ENCODE peak calls at places on chromosomes 16 and 17, in six cellular contexts. E is NB4, W is thoracic aorta, O is PC-9, K is BE2C, D is transverse colon. Y is an unnamed sample.
A peak's percentile ranks its signal among the peaks of the same experiment; 100 is the strongest.

GRCh38 chr17:19301274-19301946 is 61.1 kb downstream of the B9D1 start:
- DNase-seq in K (no peak), E (no peak), D (peak; percentile 78), W (no peak), O (no peak), Y (no peak)

GRCh38 chr16:19833581-19833980 is 51.1 kb downstream of the GPRC5B start:
- DNase-seq in K (no peak), W (no peak), E (no peak), D (no peak), O (no peak), Y (no peak)

GRCh38 chr17:5758651-5759050 is 174.3 kb upstream of the NLRP1 start:
- DNase-seq in E (peak; percentile 44), W (no peak), O (no peak), K (peak; percentile 7), D (no peak), Y (no peak)

GRCh38 chr17:80000955-80001354 is 34.7 kb downstream of the TBC1D16 start:
- DNase-seq in D (no peak), K (no peak), O (no peak), W (no peak), E (no peak), Y (no peak)

GRCh38 chr17:77795685-77796084 is 162.8 kb upstream of the TNRC6C start:
- DNase-seq in E (no peak), O (no peak), D (no peak), K (no peak), W (no peak), Y (no peak)

GRCh38 chr16:56623637-56624036 is 1.9 kb upstream of the MT1E start:
- DNase-seq in O (no peak), K (no peak), W (no peak), E (no peak), D (no peak), Y (no peak)

GRCh38 chr17:8785547-8786412 is 13.4 kb downstream of the MFSD6L start:
- DNase-seq in K (peak; percentile 66), E (peak; percentile 46), W (peak; percentile 23), O (peak; percentile 70), D (peak; percentile 79), Y (peak; percentile 8)

GRCh38 chr16:13923703-13924298 is 3.8 kb downstream of the ERCC4 start:
- DNase-seq in O (no peak), W (no peak), E (peak; percentile 70), K (no peak), D (no peak), Y (no peak)

GRCh38 chr17:44601574-44602372 is 44.5 kb downstream of the FZD2 start:
- DNase-seq in K (no peak), D (no peak), W (no peak), E (no peak), O (no peak), Y (no peak)

GRCh38 chr16:88613911-88614817 is 24.2 kb upstream of the IL17C start:
- DNase-seq in W (no peak), O (no peak), K (no peak), E (no peak), D (no peak), Y (no peak)

GRCh38 chr16:88610080-88610479 is 28.3 kb upstream of the IL17C start:
- DNase-seq in D (no peak), O (no peak), K (no peak), W (no peak), E (no peak), Y (no peak)

GRCh38 chr16:88608076-88608475 is 30.3 kb upstream of the IL17C start:
- DNase-seq in K (no peak), D (no peak), O (no peak), E (no peak), W (no peak), Y (no peak)

GRCh38 chr16:88613293-88613692 is 25.1 kb upstream of the IL17C start:
- DNase-seq in W (no peak), E (no peak), O (no peak), D (no peak), K (no peak), Y (no peak)

DNA sequence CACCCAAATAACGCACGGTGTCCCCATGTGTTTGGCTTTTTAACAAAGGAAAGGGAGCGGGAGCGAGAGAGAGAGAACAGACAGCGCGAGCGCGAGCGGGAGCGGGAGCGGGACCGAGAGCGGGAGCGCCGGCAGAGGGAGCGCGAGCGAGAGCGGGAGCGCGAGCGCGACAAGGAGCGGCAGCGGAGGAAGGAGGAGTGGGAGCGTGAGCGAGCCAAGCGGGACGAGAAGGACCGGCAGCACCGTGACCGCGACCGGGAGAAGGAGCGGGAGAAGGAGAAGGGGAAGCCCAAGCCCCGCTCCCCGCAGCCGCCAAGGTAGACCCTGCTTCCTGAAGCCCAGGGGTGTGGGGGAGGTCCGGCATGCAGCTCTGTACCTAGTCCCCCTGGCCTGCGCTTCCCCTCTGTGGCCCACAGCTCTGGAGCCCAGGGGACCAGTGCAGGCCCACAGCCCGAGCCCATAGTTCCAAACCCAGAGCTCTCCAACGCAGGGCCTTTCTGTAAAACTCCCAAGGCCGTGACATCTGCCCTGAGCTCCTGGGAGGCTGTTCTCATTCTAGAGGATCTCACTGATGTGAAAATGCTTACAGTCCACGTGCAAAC is 27.1 kb upstream of the IL17C start:
- DNase-seq in O (no peak), W (no peak), D (no peak), K (no peak), E (no peak), Y (no peak)
- TF ChIP-seq CTCF in O (no peak), W (no peak), D (no peak), K (peak; percentile 26), E (no peak), Y (no peak)

GRCh38 chr17:41676058-41676419 is 12.6 kb upstream of the EIF1 start:
- DNase-seq in E (no peak), K (no peak), W (no peak), O (no peak), D (no peak), Y (no peak)

GRCh38 chr17:41678907-41679739 is 9.6 kb upstream of the EIF1 start:
- DNase-seq in O (peak; percentile 67), E (peak; percentile 91), D (no peak), K (no peak), W (no peak), Y (no peak)

GRCh38 chr17:41680426-41681040 is 8.2 kb upstream of the EIF1 start:
- DNase-seq in E (no peak), O (no peak), W (no peak), K (no peak), D (no peak), Y (no peak)

GRCh38 chr17:41679740-41680425 is 8.8 kb upstream of the EIF1 start:
- DNase-seq in D (no peak), E (no peak), O (no peak), W (no peak), K (no peak), Y (no peak)

GRCh38 chr17:41678411-41678906 is 10.2 kb upstream of the EIF1 start:
- DNase-seq in D (no peak), W (no peak), E (peak; percentile 63), O (peak; percentile 61), K (no peak), Y (no peak)
- H3K4me3 ChIP-seq in D (no peak overlapping the region), W (peak overlapping the region; percentile 49), E (peak overlapping the region; percentile 52), O (peak overlapping the region; percentile 50), K (no peak overlapping the region), Y (peak overlapping the region; percentile 30)

GRCh38 chr16:77501260-77501659 is 66.4 kb upstream of the ADAMTS18 start:
- DNase-seq in O (no peak), D (no peak), E (no peak), W (no peak), K (no peak), Y (no peak)

GRCh38 chr16:77500286-77500598 is 65.4 kb upstream of the ADAMTS18 start:
- DNase-seq in E (no peak), W (no peak), K (no peak), O (no peak), D (no peak), Y (no peak)

GRCh38 chr16:77496934-77497333 is 62.1 kb upstream of the ADAMTS18 start:
- DNase-seq in D (no peak), E (no peak), O (no peak), K (no peak), W (no peak), Y (no peak)

GRCh38 chr16:77502448-77502847 is 67.6 kb upstream of the ADAMTS18 start:
- DNase-seq in K (no peak), O (no peak), D (no peak), W (no peak), E (no peak), Y (no peak)

DNA sequence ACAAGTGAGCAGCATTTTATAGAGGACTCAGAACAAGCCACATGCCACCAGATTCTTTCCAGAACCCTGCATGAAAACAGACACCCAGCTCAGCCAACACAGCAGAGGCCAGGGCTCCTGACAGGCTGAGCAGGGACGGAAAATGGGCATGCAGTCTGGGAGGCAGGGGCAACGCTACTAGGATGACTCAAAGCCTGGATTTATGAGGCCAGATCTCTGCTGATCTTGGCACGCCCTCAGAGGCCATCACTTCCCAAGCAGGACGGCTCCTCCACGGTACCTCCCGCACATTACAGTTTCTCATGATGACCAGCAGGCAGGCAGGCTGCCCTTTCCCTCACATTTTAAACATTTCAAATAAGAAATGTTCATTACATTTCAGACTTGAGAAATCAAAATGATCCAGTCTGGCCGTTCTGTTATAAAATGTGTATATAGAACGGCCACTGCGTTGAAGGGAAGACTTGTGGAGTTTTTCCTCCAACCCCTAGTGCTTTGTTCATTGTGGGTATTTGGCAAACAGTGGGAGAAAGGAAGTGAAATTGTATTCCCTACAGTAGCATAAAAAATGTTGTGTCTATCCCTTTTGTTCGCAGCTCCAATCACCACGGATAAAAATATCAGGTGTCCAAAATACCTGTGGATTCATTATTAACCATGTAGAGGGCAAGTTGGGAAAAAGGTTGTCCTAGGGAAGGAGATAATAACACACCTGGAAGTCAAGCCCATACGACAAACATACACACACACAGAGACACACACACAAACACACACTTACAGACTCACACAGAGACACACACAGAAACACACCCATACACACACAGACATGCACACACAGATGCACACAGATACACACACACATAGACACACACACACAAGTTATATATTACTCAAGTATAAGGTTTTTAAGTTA is 64.8 kb upstream of the ADAMTS18 start:
- DNase-seq in K (no peak), W (no peak), D (peak; percentile 8), E (no peak), O (no peak), Y (peak; percentile 11)
- TF ChIP-seq CTCF in K (no peak), W (no peak), D (no peak), E (no peak), O (no peak), Y (no peak)

GRCh38 chr17:39687101-39687545 is 734 bp downstream of the PGAP3 start:
- DNase-seq in E (no peak), W (no peak), D (no peak), K (no peak), O (no peak), Y (no peak)
- H3K4me3 ChIP-seq in E (peak overlapping the region; percentile 82), W (peak overlapping the region; percentile 72), D (peak overlapping the region; percentile 74), K (peak overlapping the region; percentile 94), O (peak overlapping the region; percentile 68), Y (peak overlapping the region; percentile 78)

DNA sequence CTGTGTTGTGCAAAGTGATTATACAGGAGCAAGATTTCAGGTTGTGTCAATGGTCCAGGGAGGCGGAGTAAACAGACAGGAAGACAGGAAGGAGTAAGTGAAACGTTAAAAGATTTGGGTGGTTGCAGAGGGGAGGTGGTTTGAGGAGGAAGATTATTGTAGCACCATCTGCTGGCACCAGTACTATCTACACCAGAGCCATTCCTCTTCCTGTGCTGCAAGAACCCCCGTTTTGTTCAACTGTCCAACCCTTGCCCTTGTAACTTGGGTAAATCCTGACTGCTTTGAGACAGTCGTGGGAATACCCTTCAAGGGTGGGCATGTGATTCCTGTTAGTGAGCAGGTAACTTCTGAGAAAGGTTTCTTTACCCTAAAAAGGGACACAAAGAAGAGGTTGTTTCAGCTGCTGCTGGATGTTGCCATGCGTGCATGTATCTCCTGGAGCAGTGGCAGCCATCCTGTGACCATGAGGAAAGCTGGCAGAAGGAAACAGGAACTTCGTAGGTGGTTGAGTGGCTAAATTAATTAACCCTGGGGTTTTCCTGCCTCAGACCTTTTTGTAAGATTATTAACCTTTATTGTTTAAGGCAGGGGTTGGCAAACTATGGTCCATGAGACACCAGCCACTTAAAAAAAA is 124.1 kb downstream of the PRKCA start:
- DNase-seq in E (peak; percentile 61), K (no peak), O (no peak), D (peak; percentile 26), W (no peak), Y (no peak)
- TF ChIP-seq CTCF in E (no peak), K (peak; percentile 57), O (peak; percentile 29), D (peak; percentile 25), W (no peak), Y (peak; percentile 24)